ENCODE peak calls at places on chromosomes 3 and 15, in five cellular contexts. A, S, H, Y and F are unnamed samples.

GRCh38 chr3:97487587-97487986 is 277.0 kb upstream of the ARL6 start:
- DNase-seq in S (no peak), Y (no peak), H (no peak), A (no peak), F (no peak)

GRCh38 chr3:48428863-48429415 is 947 bp downstream of the PLXNB1 start:
- DNase-seq in Y (no peak), H (no peak), S (no peak), A (no peak), F (no peak)

GRCh38 chr3:111159391-111159790 is 87.8 kb downstream of the NECTIN3 start:
- DNase-seq in H (no peak), A (no peak), S (no peak), Y (no peak), F (no peak)

GRCh38 chr15:51680316-51680715 is 987 bp upstream of the SCG3 start:
- DNase-seq in H (no peak), S (no peak), A (no peak), Y (no peak), F (no peak)

GRCh38 chr3:16419640-16420039 is 93.9 kb downstream of the RFTN1 start:
- DNase-seq in S (no peak), H (no peak), Y (no peak), A (no peak), F (no peak)

GRCh38 chr15:66285462-66286280 is 7.7 kb upstream of the DIS3L start:
- DNase-seq in A (no peak), S (no peak), Y (no peak), H (no peak), F (no peak)

GRCh38 chr3:181455276-181455675 is 256.4 kb upstream of the SOX2 start:
- DNase-seq in A (no peak), S (no peak), Y (no peak), H (no peak), F (no peak)

GRCh38 chr3:135992072-135992471 is 26.5 kb downstream of the PPP2R3A start:
- DNase-seq in Y (no peak), A (peak), H (no peak), S (no peak), F (no peak)

GRCh38 chr3:58647661-58648141 is 18.9 kb downstream of the FAM3D start:
- DNase-seq in H (no peak), S (no peak), Y (no peak), A (no peak), F (no peak)

GRCh38 chr3:160450846-160451245 is 1.3 kb upstream of the TRIM59 start:
- DNase-seq in S (no peak), Y (no peak), H (no peak), A (no peak), F (no peak)

GRCh38 chr3:183278479-183279088 is 25.5 kb downstream of the B3GNT5 start:
- DNase-seq in S (no peak), A (no peak), Y (no peak), H (no peak), F (no peak)

GRCh38 chr3:185549651-185550111 is 2.7 kb downstream of the LIPH start:
- DNase-seq in H (peak), Y (no peak), S (no peak), A (no peak), F (no peak)

GRCh38 chr3:89876116-89876515 is 768.7 kb downstream of the EPHA3 start:
- DNase-seq in A (no peak), Y (no peak), S (no peak), H (no peak), F (no peak)

GRCh38 chr3:170802164-170803151 is 67.5 kb downstream of the RPL22L1 start:
- DNase-seq in A (no peak), Y (no peak), H (peak), S (no peak), F (no peak)

GRCh38 chr3:171566803-171567422 is 106.7 kb upstream of the TNIK start:
- DNase-seq in Y (no peak), S (peak), H (peak), A (peak), F (no peak)

GRCh38 chr15:65630760-65631159 is 9.0 kb downstream of the SLC24A1 start:
- DNase-seq in A (no peak), H (no peak), S (no peak), Y (no peak), F (no peak)

GRCh38 chr3:62521464-62522105 is 148.2 kb upstream of the FEZF2 start:
- DNase-seq in Y (no peak), H (no peak), A (no peak), S (no peak), F (no peak)

DNA sequence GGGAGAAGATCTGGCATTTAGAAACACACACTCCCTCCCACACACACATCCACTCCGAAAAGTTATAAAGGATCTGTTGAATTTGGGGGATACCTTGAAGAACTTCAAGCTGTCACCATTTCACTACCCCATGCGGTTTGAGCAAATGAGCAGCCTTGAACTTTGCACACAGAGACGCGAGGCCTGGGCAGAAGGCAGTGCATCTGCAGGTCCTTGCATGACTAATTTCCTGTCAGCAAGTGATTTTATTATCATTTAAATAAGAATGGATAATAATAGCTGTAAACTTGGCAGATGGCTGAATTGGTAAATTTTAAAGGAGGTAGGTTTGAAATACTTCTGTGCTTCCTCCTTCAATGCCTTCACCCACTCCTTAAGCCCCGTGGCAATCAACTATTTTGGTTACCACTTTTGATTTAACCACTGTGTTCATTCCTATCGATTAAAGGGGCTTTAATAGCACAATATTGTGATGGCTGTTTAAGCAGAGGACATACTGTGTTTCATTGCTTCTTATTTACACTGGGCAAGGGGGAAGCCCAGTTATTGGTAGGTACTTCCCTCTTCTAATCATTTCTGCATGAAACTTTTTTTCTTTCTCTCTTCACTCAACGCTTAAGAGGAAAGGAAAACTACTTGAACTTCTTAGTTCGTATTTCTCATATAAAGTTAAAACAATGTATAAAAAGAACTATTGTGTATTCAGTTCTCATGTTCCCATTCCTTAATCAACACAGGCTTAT is 108.1 kb downstream of the ROBO2 start:
- DNase-seq in A (no peak), H (no peak), S (no peak), Y (no peak), F (no peak)
- H3K27ac ChIP-seq in A (no peak), H (no peak), S (no peak), Y (no peak), F (no peak)

DNA sequence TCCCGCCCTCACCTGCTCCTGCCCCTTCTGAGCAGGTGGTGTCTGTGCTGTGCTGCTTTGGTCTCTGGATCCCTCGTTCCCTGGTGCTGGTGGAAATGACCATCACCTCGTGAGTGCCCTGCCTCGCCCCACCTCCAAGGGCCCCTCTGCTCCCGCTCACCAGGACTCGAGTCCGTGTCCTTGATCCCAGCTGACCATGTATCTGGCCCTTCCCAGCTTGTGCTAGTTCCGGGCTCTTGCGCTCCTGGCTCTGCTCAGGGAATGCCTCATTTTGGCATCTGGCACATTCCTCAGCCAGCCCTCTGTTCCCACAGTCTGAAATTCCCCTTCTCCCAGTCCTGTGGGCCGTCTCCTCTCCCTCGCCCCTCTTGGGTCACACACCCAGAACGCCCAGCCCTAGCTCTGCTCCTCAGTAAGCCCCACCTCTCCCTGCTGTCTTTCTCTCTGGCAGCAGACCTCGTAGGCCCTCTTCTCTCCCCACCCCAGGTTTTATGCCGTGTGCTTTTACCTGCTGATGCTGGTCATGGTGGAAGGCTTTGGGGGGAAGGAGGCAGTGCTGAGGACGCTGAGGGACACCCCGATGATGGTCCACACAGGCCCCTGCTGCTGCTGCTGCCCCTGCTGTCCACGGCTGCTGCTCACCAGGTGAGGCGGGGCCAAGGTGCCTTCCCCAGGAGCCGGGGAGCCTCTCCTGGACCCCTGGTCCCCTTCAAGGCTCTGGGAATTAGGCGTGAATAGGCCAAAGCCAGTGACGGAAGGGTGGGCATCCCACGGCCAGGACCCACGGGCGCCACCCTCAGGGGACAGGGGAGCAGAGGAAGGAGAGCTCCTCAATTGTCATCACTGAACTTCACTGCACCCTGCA is 11.5 kb downstream of the SLC51A start:
- DNase-seq in Y (no peak), A (no peak), H (no peak), S (no peak), F (no peak)
- TF ChIP-seq POLR2AphosphoS5 in Y (no peak), A (no peak), H (no peak), S (no peak), F (no peak)

GRCh38 chr3:15261274-15261673 is 55.2 kb downstream of the CAPN7 start:
- DNase-seq in S (no peak), A (no peak), H (no peak), Y (no peak), F (peak)
- H3K27ac ChIP-seq in S (no peak), A (no peak), H (no peak), Y (peak), F (peak)

GRCh38 chr3:15375461-15376000 is 43.1 kb upstream of the SH3BP5 start:
- DNase-seq in Y (no peak), A (no peak), H (no peak), S (no peak), F (no peak)

GRCh38 chr3:15372918-15373317 is 40.5 kb upstream of the SH3BP5 start:
- DNase-seq in H (no peak), S (no peak), A (no peak), Y (no peak), F (no peak)

GRCh38 chr3:15380980-15381890 is 46.1 kb downstream of the METTL6 start:
- DNase-seq in H (no peak), Y (no peak), A (no peak), S (no peak), F (no peak)

GRCh38 chr3:15382405-15382923 is 44.9 kb downstream of the METTL6 start:
- DNase-seq in H (no peak), Y (no peak), A (no peak), S (no peak), F (no peak)

DNA sequence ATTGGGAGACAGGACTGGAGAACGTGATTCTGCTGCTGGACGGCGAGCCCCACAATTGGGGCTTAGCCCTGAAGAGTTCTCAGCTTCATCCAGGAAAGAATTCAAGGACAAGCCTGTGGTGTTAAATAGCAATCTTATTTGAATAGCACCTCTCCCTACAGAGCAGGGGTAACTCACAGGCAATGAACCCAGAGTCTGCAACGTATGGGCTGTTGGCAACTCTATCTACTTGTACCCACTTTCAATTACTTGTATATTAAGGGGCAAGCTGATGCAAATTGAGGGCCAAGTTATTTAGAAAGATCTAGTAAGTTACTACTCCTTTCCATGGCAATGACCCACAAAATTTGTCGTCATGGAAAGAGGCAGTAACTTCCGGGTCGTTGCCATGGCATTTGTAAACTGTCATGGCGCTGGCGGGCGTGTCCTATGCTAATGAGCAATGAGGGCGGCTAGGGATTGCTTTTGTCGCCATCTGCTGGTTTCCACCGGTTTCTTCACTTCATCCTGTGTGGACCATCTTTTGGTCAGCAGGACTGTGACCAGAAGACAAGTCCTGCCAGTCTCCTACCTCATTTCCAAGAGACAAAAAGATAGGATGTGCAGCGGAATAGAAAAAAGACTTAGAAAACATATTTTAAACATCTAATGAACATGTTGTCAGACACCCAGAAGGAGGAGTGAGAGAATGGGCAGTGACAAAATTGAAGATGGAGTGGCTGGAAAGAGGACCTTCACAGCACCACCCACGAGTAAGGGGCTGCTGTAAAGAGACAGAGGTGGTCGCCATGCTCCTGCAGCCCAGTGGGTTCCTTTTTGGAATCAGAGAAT is 45.8 kb upstream of the SH3BP5 start:
- DNase-seq in Y (peak), S (peak), H (peak), A (peak), F (peak)
- TF ChIP-seq POLR2AphosphoS5 in Y (peak), S (no peak), H (no peak), A (no peak), F (peak)

GRCh38 chr3:8357859-8358258 is 143.8 kb upstream of the LMCD1 start:
- DNase-seq in A (no peak), S (no peak), H (no peak), Y (no peak), F (no peak)
- H3K27ac ChIP-seq in A (no peak), S (no peak), H (no peak), Y (no peak), F (no peak)

DNA sequence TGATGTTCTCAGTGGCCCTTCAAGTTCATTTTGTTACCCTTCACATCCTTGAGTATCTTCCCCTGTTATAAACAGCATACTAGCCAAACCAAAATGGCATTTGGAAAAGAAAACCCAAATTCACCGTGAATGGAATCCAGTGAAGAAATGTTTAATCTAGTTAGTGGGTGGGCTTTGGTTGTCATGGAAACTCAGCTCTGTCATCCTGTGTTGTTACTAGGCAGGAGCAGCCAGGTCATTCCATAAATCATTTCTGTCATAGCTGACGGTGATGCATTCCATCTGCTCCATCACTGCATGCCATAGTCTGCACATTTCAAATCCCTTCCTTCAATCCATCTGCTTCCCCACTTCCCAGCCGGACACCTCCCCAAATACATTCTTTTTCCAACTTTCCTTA is 140.4 kb upstream of the CGNL1 start:
- DNase-seq in A (no peak), S (no peak), H (no peak), Y (no peak), F (no peak)
- TF ChIP-seq POLR2AphosphoS5 in A (no peak), S (no peak), H (no peak), Y (no peak), F (no peak)

DNA sequence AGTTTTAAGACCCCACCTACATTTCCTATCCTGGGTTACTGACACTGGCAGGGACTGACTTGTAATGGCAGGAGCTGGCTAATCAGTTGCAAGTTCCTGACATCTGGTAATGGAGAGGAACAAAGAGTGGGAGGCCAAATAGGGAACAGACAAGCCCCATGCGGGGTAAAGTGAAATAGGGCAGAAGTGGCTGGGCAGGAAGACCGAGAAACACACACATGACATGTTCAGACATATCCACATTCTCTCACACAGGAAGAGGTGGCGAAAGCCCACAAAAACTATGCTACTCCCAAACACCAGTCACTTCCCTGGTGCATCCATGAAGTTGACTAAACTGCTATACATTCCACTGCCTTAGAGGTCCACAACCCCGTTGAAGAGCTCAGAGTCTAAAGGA is 394.1 kb upstream of the TBL1XR1 start:
- DNase-seq in Y (no peak), A (no peak), H (no peak), S (peak), F (no peak)
- H3K27ac ChIP-seq in Y (peak), A (peak), H (peak), S (no peak), F (peak)

DNA sequence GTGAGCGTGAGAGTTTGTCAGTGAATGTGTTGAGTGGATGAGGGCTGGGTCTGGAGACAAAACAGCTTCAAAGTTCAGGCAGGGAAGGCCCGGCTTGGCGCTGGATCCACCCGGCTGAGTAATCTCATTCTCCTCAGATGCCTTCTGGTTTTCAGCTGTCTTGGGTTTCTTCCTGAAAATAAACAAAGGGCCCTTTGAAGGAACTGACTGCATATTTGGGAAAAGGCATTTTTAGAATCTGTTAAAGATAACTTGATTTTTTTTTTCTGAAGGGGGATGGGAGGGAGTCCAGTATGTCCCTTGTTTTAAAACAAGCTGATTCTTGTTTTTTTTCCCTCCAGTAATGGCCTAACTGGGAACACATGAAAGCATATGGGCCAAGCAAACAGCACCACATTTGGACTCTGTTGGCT is 86.4 kb downstream of the TIGIT start:
- DNase-seq in H (no peak), Y (peak), S (no peak), A (no peak), F (no peak)
- TF ChIP-seq POLR2AphosphoS5 in H (no peak), Y (peak), S (no peak), A (no peak), F (no peak)

GRCh38 chr15:92818658-92819311 is 81.3 kb upstream of the CHD2 start:
- DNase-seq in A (no peak), Y (no peak), H (no peak), S (no peak), F (no peak)
- H3K27ac ChIP-seq in A (peak), Y (peak), H (peak), S (no peak), F (peak)